ENCODE peak calls at places on chromosome 7, in four cellular contexts. One of them, this sample, is unnamed.

GRCh38 chr7:157273208-157274202 is 63.3 kb upstream of the DNAJB6 start:
- DNase-seq in substantia nigra: peak; percentile 54
- DNase-seq in CD8-positive, alpha-beta memory T cell: peak; percentile 43
- DNase-seq in neuronal stem cell: peak; percentile 67
- DNase-seq in this sample: no peak

GRCh38 chr7:41574377-41574776 is 128.5 kb downstream of the INHBA start:
- DNase-seq in CD8-positive, alpha-beta memory T cell: no peak
- DNase-seq in substantia nigra: no peak
- DNase-seq in neuronal stem cell: no peak
- DNase-seq in this sample: no peak

GRCh38 chr7:120813546-120813945 is 44.4 kb downstream of the TSPAN12 start:
- DNase-seq in CD8-positive, alpha-beta memory T cell: no peak
- DNase-seq in neuronal stem cell: no peak
- DNase-seq in substantia nigra: no peak
- DNase-seq in this sample: no peak

GRCh38 chr7:128166603-128167315 is 74.3 kb upstream of the LEP start:
- DNase-seq in CD8-positive, alpha-beta memory T cell: no peak
- DNase-seq in substantia nigra: peak; percentile 94
- DNase-seq in neuronal stem cell: no peak
- DNase-seq in this sample: no peak

GRCh38 chr7:142299226-142299625 is 41.4 kb upstream of the PRSS58 start:
- DNase-seq in neuronal stem cell: no peak
- DNase-seq in substantia nigra: no peak
- DNase-seq in CD8-positive, alpha-beta memory T cell: no peak
- DNase-seq in this sample: no peak

GRCh38 chr7:129470411-129470810 is 31.9 kb upstream of the SMKR1 start:
- DNase-seq in substantia nigra: no peak
- DNase-seq in neuronal stem cell: no peak
- DNase-seq in CD8-positive, alpha-beta memory T cell: no peak
- DNase-seq in this sample: no peak

GRCh38 chr7:55977831-55978230 is 13.4 kb downstream of the NIPSNAP2 start:
- DNase-seq in substantia nigra: peak; percentile 61
- DNase-seq in CD8-positive, alpha-beta memory T cell: no peak
- DNase-seq in neuronal stem cell: no peak
- DNase-seq in this sample: no peak

GRCh38 chr7:102944241-102944640 is 31.4 kb downstream of the LRRC17 start:
- DNase-seq in neuronal stem cell: no peak
- DNase-seq in CD8-positive, alpha-beta memory T cell: no peak
- DNase-seq in substantia nigra: no peak
- DNase-seq in this sample: no peak

GRCh38 chr7:112112822-112113255 is 93.4 kb downstream of the DOCK4 start:
- DNase-seq in CD8-positive, alpha-beta memory T cell: no peak
- DNase-seq in neuronal stem cell: no peak
- DNase-seq in substantia nigra: no peak
- DNase-seq in this sample: peak; percentile 24

GRCh38 chr7:74083928-74084721 is 521 bp downstream of the LIMK1 start:
- DNase-seq in CD8-positive, alpha-beta memory T cell: peak; percentile 13
- DNase-seq in neuronal stem cell: no peak
- DNase-seq in substantia nigra: peak; percentile 94
- DNase-seq in this sample: no peak

GRCh38 chr7:20596653-20597052 is 18.8 kb upstream of the ABCB5 start:
- DNase-seq in neuronal stem cell: no peak
- DNase-seq in substantia nigra: no peak
- DNase-seq in CD8-positive, alpha-beta memory T cell: no peak
- DNase-seq in this sample: no peak

GRCh38 chr7:31211281-31211680 is 129.2 kb downstream of the NEUROD6 start:
- DNase-seq in substantia nigra: no peak
- DNase-seq in CD8-positive, alpha-beta memory T cell: no peak
- DNase-seq in neuronal stem cell: no peak
- DNase-seq in this sample: no peak

DNA sequence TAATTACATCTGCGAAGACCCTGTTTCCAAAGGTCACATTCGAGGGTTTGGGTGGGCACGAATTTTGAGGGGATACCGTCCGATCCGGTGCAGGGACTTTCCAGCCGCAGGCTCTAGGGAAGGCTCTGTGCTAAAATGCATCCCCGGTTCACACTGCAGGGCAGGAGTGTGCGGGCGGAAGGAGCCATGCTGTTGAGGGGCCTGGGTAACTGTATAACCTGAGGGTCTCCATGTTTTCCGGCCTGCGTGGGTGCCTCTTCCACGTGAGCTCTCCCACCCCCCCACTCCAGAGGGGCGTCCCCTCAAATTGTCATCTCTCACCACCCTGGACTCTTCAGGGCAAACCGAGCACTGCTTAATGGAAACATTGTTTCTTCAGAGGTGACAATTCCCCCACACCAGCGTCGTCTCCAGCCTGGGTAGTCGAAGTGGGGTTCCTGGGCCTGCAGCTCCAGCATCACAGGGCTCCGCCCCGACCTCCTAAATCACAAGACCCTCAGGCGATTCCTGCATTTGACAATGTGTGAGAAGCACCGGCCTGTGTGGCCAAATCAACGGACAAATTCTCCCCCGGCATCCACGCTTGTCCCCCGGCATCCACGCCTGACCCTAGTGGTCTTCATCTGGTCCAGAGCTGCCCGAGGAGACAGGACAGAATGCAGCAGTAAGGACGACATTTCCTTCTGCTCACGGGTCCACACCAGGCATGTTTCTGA is 51.2 kb downstream of the FOXL3 start:
- DNase-seq in substantia nigra: no peak
- DNase-seq in neuronal stem cell: no peak
- DNase-seq in CD8-positive, alpha-beta memory T cell: no peak
- DNase-seq in this sample: no peak
- H3K27ac ChIP-seq in substantia nigra: peak overlapping the region; percentile 71
- H3K27ac ChIP-seq in neuronal stem cell: no peak overlapping the region
- H3K27ac ChIP-seq in CD8-positive, alpha-beta memory T cell: no peak overlapping the region
- H3K27ac ChIP-seq in this sample: no peak overlapping the region

DNA sequence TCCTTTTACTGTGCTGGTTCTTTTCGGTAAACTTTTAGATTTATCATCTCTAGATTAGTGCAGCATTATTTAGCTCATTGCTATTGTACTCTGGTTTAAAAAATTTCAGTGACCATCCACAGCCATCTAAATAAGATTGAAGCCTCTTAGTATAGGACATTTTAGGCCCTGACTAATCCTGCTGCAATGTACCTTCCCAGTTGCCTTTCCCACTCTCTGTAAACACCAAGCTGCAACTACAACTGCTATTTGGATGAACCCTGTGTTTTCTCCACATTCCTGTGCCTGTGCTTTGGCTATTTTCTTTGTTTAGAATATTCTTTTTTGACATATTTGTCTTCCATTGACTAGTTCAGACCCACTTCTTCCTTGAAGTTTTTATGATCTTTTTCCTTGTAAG is 314.6 kb downstream of the AUTS2 start:
- DNase-seq in CD8-positive, alpha-beta memory T cell: no peak
- DNase-seq in substantia nigra: no peak
- DNase-seq in neuronal stem cell: no peak
- DNase-seq in this sample: no peak
- H3K27ac ChIP-seq in CD8-positive, alpha-beta memory T cell: no peak overlapping the region
- H3K27ac ChIP-seq in substantia nigra: no peak overlapping the region
- H3K27ac ChIP-seq in neuronal stem cell: no peak overlapping the region
- H3K27ac ChIP-seq in this sample: no peak overlapping the region

GRCh38 chr7:37411444-37412034 is 37.1 kb downstream of the ELMO1 start:
- DNase-seq in substantia nigra: no peak
- DNase-seq in CD8-positive, alpha-beta memory T cell: no peak
- DNase-seq in neuronal stem cell: no peak
- DNase-seq in this sample: no peak
- H3K27ac ChIP-seq in substantia nigra: no peak overlapping the region
- H3K27ac ChIP-seq in CD8-positive, alpha-beta memory T cell: no peak overlapping the region
- H3K27ac ChIP-seq in neuronal stem cell: no peak overlapping the region
- H3K27ac ChIP-seq in this sample: no peak overlapping the region

GRCh38 chr7:2520808-2521146 is 1.2 kb downstream of the LFNG start:
- DNase-seq in substantia nigra: no peak
- DNase-seq in neuronal stem cell: no peak
- DNase-seq in CD8-positive, alpha-beta memory T cell: no peak
- DNase-seq in this sample: no peak

GRCh38 chr7:2520131-2520807 is 695 bp downstream of the LFNG start:
- DNase-seq in CD8-positive, alpha-beta memory T cell: no peak
- DNase-seq in neuronal stem cell: no peak
- DNase-seq in substantia nigra: peak; percentile 73
- DNase-seq in this sample: no peak

GRCh38 chr7:2522780-2523433 is 3.3 kb downstream of the LFNG start:
- DNase-seq in neuronal stem cell: peak; percentile 68
- DNase-seq in substantia nigra: no peak
- DNase-seq in CD8-positive, alpha-beta memory T cell: no peak
- DNase-seq in this sample: no peak

GRCh38 chr7:2521952-2522591 is 2.5 kb downstream of the LFNG start:
- DNase-seq in substantia nigra: peak; percentile 60
- DNase-seq in neuronal stem cell: no peak
- DNase-seq in CD8-positive, alpha-beta memory T cell: peak; percentile 72
- DNase-seq in this sample: no peak

GRCh38 chr7:2521341-2521745 is 1.8 kb downstream of the LFNG start:
- DNase-seq in CD8-positive, alpha-beta memory T cell: no peak
- DNase-seq in neuronal stem cell: no peak
- DNase-seq in substantia nigra: no peak
- DNase-seq in this sample: no peak
- H3K27ac ChIP-seq in CD8-positive, alpha-beta memory T cell: peak overlapping the region; percentile 40
- H3K27ac ChIP-seq in neuronal stem cell: peak overlapping the region; percentile 30
- H3K27ac ChIP-seq in substantia nigra: no peak overlapping the region
- H3K27ac ChIP-seq in this sample: no peak overlapping the region

GRCh38 chr7:148986737-148987009 is 41.6 kb downstream of the PDIA4 start:
- DNase-seq in CD8-positive, alpha-beta memory T cell: no peak
- DNase-seq in substantia nigra: no peak
- DNase-seq in neuronal stem cell: no peak
- DNase-seq in this sample: no peak

GRCh38 chr7:148982596-148983219 is 45.6 kb downstream of the PDIA4 start:
- DNase-seq in neuronal stem cell: no peak
- DNase-seq in substantia nigra: peak; percentile 30
- DNase-seq in CD8-positive, alpha-beta memory T cell: no peak
- DNase-seq in this sample: no peak

GRCh38 chr7:148979827-148980226 is 48.5 kb downstream of the PDIA4 start:
- DNase-seq in CD8-positive, alpha-beta memory T cell: no peak
- DNase-seq in neuronal stem cell: no peak
- DNase-seq in substantia nigra: no peak
- DNase-seq in this sample: no peak

GRCh38 chr7:148987010-148987750 is 41.1 kb downstream of the PDIA4 start:
- DNase-seq in neuronal stem cell: peak; percentile 91
- DNase-seq in substantia nigra: peak; percentile 87
- DNase-seq in CD8-positive, alpha-beta memory T cell: peak; percentile 81
- DNase-seq in this sample: peak; percentile 89

GRCh38 chr7:148983220-148984146 is 44.8 kb downstream of the PDIA4 start:
- DNase-seq in CD8-positive, alpha-beta memory T cell: peak; percentile 77
- DNase-seq in neuronal stem cell: peak; percentile 89
- DNase-seq in substantia nigra: peak; percentile 77
- DNase-seq in this sample: peak; percentile 81
- H3K27ac ChIP-seq in CD8-positive, alpha-beta memory T cell: peak overlapping the region; percentile 53
- H3K27ac ChIP-seq in neuronal stem cell: peak overlapping the region; percentile 52
- H3K27ac ChIP-seq in substantia nigra: peak overlapping the region; percentile 37
- H3K27ac ChIP-seq in this sample: peak overlapping the region; percentile 87

DNA sequence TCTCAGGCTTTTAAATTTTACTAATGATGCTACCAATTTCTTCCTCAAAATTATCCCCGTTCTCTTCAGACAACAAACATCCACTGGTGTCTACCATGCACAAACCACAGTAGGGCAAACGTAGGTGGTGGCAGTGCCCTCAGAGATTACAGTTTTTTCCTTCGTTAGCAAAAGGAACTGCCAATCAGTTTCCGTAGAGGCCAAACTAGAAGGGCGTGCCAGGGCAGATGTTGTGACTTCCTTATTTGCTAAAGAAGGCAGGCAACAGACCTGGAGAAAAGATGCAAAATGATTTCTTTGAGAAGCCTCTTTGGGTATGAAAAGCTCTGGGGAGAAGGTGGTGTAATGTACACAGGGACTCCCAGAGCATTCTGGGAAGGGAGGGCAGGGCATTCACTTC is 7.6 kb upstream of the FAM180A start:
- DNase-seq in substantia nigra: no peak
- DNase-seq in CD8-positive, alpha-beta memory T cell: no peak
- DNase-seq in neuronal stem cell: no peak
- DNase-seq in this sample: no peak
- H3K27ac ChIP-seq in substantia nigra: no peak overlapping the region
- H3K27ac ChIP-seq in CD8-positive, alpha-beta memory T cell: no peak overlapping the region
- H3K27ac ChIP-seq in neuronal stem cell: no peak overlapping the region
- H3K27ac ChIP-seq in this sample: no peak overlapping the region

GRCh38 chr7:95511716-95512260 is 26.0 kb downstream of the ASB4 start:
- DNase-seq in substantia nigra: peak; percentile 65
- DNase-seq in CD8-positive, alpha-beta memory T cell: peak; percentile 15
- DNase-seq in neuronal stem cell: peak; percentile 61
- DNase-seq in this sample: peak; percentile 39

GRCh38 chr7:95508780-95509179 is 23.0 kb downstream of the ASB4 start:
- DNase-seq in neuronal stem cell: no peak
- DNase-seq in substantia nigra: no peak
- DNase-seq in CD8-positive, alpha-beta memory T cell: no peak
- DNase-seq in this sample: no peak

GRCh38 chr7:95509199-95509598 is 23.5 kb downstream of the ASB4 start:
- DNase-seq in substantia nigra: no peak
- DNase-seq in neuronal stem cell: peak; percentile 87
- DNase-seq in CD8-positive, alpha-beta memory T cell: no peak
- DNase-seq in this sample: peak; percentile 40
- H3K27ac ChIP-seq in substantia nigra: no peak overlapping the region
- H3K27ac ChIP-seq in neuronal stem cell: peak overlapping the region; percentile 7
- H3K27ac ChIP-seq in CD8-positive, alpha-beta memory T cell: no peak overlapping the region
- H3K27ac ChIP-seq in this sample: no peak overlapping the region

DNA sequence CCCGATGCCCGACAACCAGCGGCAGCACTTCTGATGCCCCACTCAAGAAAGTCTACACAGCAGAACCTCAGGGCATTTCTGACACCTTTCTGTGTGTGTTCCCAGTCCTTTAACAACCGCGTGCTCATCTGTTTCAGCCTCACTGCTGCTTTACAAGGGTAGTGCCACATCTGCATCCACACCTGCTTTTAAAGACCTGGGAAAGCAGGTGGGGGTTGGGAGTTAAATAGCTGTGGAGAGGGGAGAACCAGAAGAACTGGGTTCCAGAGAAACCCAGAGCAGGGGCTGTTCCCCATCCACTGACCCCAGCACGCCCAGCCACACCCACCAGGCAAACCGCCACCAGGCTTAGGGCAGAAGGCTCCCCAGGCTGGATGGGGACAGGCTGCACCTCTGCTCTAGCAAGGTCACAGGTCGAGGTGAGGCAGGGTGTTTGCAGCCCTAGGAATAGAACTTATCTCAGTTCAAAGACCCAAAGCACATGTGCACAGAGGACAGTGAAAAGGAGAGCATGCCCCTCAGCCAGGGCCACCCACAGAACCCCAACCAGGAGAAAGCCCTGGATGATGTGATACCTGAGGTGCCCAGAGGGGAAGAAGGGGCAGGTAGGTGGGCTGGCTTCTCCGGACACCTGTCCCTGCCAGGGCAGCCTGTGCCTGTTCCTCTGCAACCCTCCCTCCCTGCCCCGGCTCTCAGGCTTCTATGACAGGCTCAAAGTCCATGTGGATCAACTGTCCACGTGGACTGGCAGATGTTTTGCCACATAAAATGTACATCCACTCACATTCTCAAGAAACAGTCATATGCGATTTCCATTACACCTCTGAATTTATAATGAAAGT is 51.3 kb downstream of the COBL start:
- DNase-seq in neuronal stem cell: no peak
- DNase-seq in substantia nigra: no peak
- DNase-seq in CD8-positive, alpha-beta memory T cell: no peak
- DNase-seq in this sample: no peak
- H3K27ac ChIP-seq in neuronal stem cell: no peak overlapping the region
- H3K27ac ChIP-seq in substantia nigra: peak overlapping the region; percentile 61
- H3K27ac ChIP-seq in CD8-positive, alpha-beta memory T cell: no peak overlapping the region
- H3K27ac ChIP-seq in this sample: no peak overlapping the region